ENCODE peak calls at places on chromosome 11, in six cellular contexts. H is MM.1S, T is neural progenitor cell, A is HCT116, F is mesenchymal stem cell, M is colonic mucosa. L is an unnamed sample. For H3K4me1, the result is how much of the 10 kb centered on the place peaks cover.

GRCh38 chr11:46364056-46364455 is 16.8 kb downstream of the DGKZ start:
- DNase-seq in H (no peak), T (no peak), A (no peak), F (no peak), M (no peak), L (no peak)

GRCh38 chr11:102120437-102120935 is 10.2 kb downstream of the YAP1 start:
- DNase-seq in H (no peak), T (no peak), A (no peak), F (peak), M (no peak), L (no peak)

GRCh38 chr11:46308632-46309419 is 31.4 kb downstream of the CREB3L1 start:
- DNase-seq in H (peak), T (peak), A (peak), F (peak), M (peak), L (peak)

GRCh38 chr11:121467965-121468364 is 15.2 kb upstream of the SORL1-AS1 start:
- DNase-seq in H (no peak), T (no peak), A (no peak), F (no peak), M (no peak), L (no peak)

GRCh38 chr11:291281-292210 is 2.6 kb downstream of the PGGHG start:
- DNase-seq in H (no peak), T (no peak), A (no peak), F (no peak), M (no peak), L (no peak)

GRCh38 chr11:26992031-26992541 is 1.8 kb upstream of the FIBIN start:
- DNase-seq in H (no peak), T (no peak), A (no peak), F (peak), M (no peak), L (no peak)

GRCh38 chr11:132475046-132475445 is 1057.3 kb downstream of the OPCML start:
- DNase-seq in H (no peak), T (no peak), A (no peak), F (no peak), M (no peak), L (no peak)

GRCh38 chr11:10954184-10954583 is 96.3 kb upstream of the ZBED5 start:
- DNase-seq in H (no peak), T (no peak), A (no peak), F (no peak), M (no peak), L (no peak)

GRCh38 chr11:46555269-46556054 is 38.4 kb downstream of the AMBRA1 start:
- DNase-seq in H (no peak), T (no peak), A (no peak), F (no peak), M (no peak), L (no peak)

GRCh38 chr11:16999116-16999515 is 15.1 kb downstream of the PLEKHA7 start:
- DNase-seq in H (no peak), T (no peak), A (no peak), F (no peak), M (no peak), L (no peak)

GRCh38 chr11:74683941-74684481 is 47.2 kb downstream of the CHRDL2 start:
- DNase-seq in H (no peak), T (no peak), A (no peak), F (no peak), M (no peak), L (no peak)

GRCh38 chr11:57874981-57875380 is 113.4 kb downstream of the CTNND1 start:
- DNase-seq in H (no peak), T (peak), A (no peak), F (no peak), M (no peak), L (no peak)

GRCh38 chr11:1281974-1282365 is 27.5 kb downstream of the TOLLIP start:
- DNase-seq in H (no peak), T (no peak), A (no peak), F (no peak), M (no peak), L (no peak)

GRCh38 chr11:69916806-69917387 is 97.7 kb upstream of the FGF3 start:
- DNase-seq in H (no peak), T (no peak), A (no peak), F (no peak), M (no peak), L (no peak)

GRCh38 chr11:18617688-18618340 is 16.3 kb downstream of the SPTY2D1 start:
- DNase-seq in H (peak), T (no peak), A (no peak), F (peak), M (no peak), L (no peak)

GRCh38 chr11:1300569-1301187 is 8.8 kb downstream of the TOLLIP start:
- DNase-seq in H (no peak), T (no peak), A (no peak), F (no peak), M (peak), L (no peak)

GRCh38 chr11:116109228-116109627 is 605.0 kb upstream of the CADM1 start:
- DNase-seq in H (no peak), T (no peak), A (peak), F (peak), M (no peak), L (no peak)

GRCh38 chr11:121318848-121319834 is 26.6 kb downstream of the SC5D start:
- DNase-seq in H (peak), T (peak), A (peak), F (peak), M (no peak), L (no peak)

GRCh38 chr11:27468209-27468608 is 4.4 kb downstream of the LGR4 start:
- DNase-seq in H (no peak), T (no peak), A (no peak), F (peak), M (no peak), L (no peak)

GRCh38 chr11:104053743-104054142 is 17.3 kb downstream of the DDI1 start:
- DNase-seq in H (no peak), T (no peak), A (no peak), F (no peak), M (no peak), L (no peak)

GRCh38 chr11:113505046-113505445 is 29.8 kb upstream of the DRD2 start:
- DNase-seq in H (no peak), T (no peak), A (no peak), F (no peak), M (no peak), L (no peak)

GRCh38 chr11:88555018-88555828 is 217.7 kb upstream of the CTSC start:
- DNase-seq in H (no peak), T (no peak), A (peak), F (peak), M (no peak), L (no peak)

GRCh38 chr11:96197221-96197620 is 145.8 kb downstream of the MAML2 start:
- DNase-seq in H (no peak), T (no peak), A (no peak), F (no peak), M (no peak), L (no peak)

GRCh38 chr11:62614275-62614674 is 1.2 kb downstream of the ROM1 start:
- DNase-seq in H (no peak), T (no peak), A (no peak), F (no peak), M (no peak), L (no peak)

GRCh38 chr11:112795142-112795815 is 165.9 kb upstream of the NCAM1 start:
- DNase-seq in H (peak), T (peak), A (peak), F (peak), M (peak), L (no peak)

GRCh38 chr11:3195251-3196160 is 23.1 kb downstream of the MRGPRG start:
- DNase-seq in H (no peak), T (no peak), A (peak), F (peak), M (no peak), L (no peak)

GRCh38 chr11:561148-562003 is 606 bp downstream of the RASSF7 start:
- DNase-seq in H (peak), T (no peak), A (no peak), F (no peak), M (peak), L (no peak)

GRCh38 chr11:30197869-30198268 is 32.9 kb upstream of the FSHB start:
- DNase-seq in H (no peak), T (no peak), A (no peak), F (no peak), M (no peak), L (no peak)

GRCh38 chr11:82546556-82547162 is 187.0 kb downstream of the FAM181B start:
- DNase-seq in H (no peak), T (peak), A (no peak), F (no peak), M (no peak), L (no peak)

GRCh38 chr11:122656073-122656630 is 630 bp downstream of the UBASH3B start:
- DNase-seq in H (peak), T (peak), A (no peak), F (peak), M (peak), L (no peak)

GRCh38 chr11:47132981-47133380 is 43.7 kb downstream of the ARFGAP2 start:
- DNase-seq in H (no peak), T (no peak), A (no peak), F (no peak), M (no peak), L (no peak)

GRCh38 chr11:81207421-81208054 is 1526.1 kb downstream of the FAM181B start:
- DNase-seq in H (no peak), T (no peak), A (no peak), F (no peak), M (no peak), L (no peak)

GRCh38 chr11:119635776-119636175 is 93.2 kb downstream of the NECTIN1 start:
- DNase-seq in H (no peak), T (no peak), A (no peak), F (no peak), M (no peak), L (no peak)

GRCh38 chr11:12746593-12747097 is 72.4 kb downstream of the TEAD1 start:
- DNase-seq in H (no peak), T (peak), A (peak), F (peak), M (no peak), L (peak)

GRCh38 chr11:75473684-75474083 is 40.7 kb upstream of the KLHL35 start:
- DNase-seq in H (no peak), T (no peak), A (no peak), F (no peak), M (no peak), L (no peak)

GRCh38 chr11:102429691-102430090 is 22.9 kb downstream of the TMEM123 start:
- DNase-seq in H (no peak), T (no peak), A (no peak), F (no peak), M (no peak), L (no peak)

GRCh38 chr11:114236829-114237228 is 59.4 kb upstream of the NNMT start:
- DNase-seq in H (no peak), T (no peak), A (no peak), F (no peak), M (no peak), L (no peak)

GRCh38 chr11:123536690-123537437 is 106.8 kb downstream of the GRAMD1B start:
- DNase-seq in H (no peak), T (peak), A (no peak), F (peak), M (no peak), L (peak)

GRCh38 chr11:44829838-44830237 is 103.1 kb downstream of the TSPAN18 start:
- DNase-seq in H (no peak), T (no peak), A (no peak), F (no peak), M (no peak), L (no peak)
- H3K4me1 ChIP-seq in H (under half), T (under half), A (under half), F (under half), M (under half), L (under half)

GRCh38 chr11:126837581-126837980 is 163.0 kb downstream of the KIRREL3 start:
- DNase-seq in H (no peak), T (no peak), A (no peak), F (no peak), M (no peak), L (no peak)
- H3K4me3 ChIP-seq in H (no peak), T (no peak), A (no peak), F (no peak), M (no peak), L (no peak)

GRCh38 chr11:38038777-38039176 is 1440.7 kb upstream of the RAG2 start:
- DNase-seq in H (no peak), T (no peak), A (no peak), F (no peak), M (no peak), L (no peak)
- H3K4me1 ChIP-seq in H (under half), T (under half), A (under half), F (under half), M (under half), L (under half)

DNA sequence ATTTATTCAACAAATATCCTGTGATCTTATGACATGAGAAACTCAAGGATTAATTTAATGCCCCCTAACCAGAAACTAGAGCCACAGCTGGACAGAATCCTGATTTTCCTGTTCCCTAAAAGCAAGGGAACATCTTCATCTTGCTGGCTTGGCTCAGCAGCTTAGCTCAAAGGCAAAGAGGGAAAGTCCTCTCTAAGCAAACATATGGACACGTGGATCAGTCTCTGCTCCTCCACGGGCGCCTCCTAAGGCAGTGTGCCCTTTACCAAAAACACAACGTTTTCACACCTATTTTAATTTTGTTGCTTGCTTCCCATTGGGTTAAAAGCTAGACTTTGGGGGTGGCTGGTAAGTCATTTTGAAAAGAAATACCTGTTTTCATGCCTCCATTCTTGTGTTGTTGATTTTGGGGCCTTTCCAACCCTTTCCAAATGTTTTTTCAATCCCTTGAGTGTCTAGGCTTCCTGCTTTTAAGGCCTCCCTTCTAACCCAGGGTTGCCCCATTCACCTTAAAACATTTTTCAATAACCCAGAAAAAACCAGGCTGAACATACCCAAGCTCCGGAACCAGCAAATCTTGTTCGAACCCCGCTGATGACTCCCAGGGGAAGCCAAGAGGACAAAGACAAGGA is 15.5 kb downstream of the SLC1A2 start:
- DNase-seq in H (no peak), T (no peak), A (no peak), F (no peak), M (no peak), L (no peak)
- H3K4me3 ChIP-seq in H (no peak), T (no peak), A (no peak), F (no peak), M (no peak), L (no peak)

GRCh38 chr11:65891180-65892136 is 985 bp downstream of the CCDC85B start:
- DNase-seq in H (no peak), T (peak), A (no peak), F (no peak), M (no peak), L (no peak)
- H3K4me1 ChIP-seq in H (under half), T (under half), A (under half), F (under half), M (under half), L (under half)

DNA sequence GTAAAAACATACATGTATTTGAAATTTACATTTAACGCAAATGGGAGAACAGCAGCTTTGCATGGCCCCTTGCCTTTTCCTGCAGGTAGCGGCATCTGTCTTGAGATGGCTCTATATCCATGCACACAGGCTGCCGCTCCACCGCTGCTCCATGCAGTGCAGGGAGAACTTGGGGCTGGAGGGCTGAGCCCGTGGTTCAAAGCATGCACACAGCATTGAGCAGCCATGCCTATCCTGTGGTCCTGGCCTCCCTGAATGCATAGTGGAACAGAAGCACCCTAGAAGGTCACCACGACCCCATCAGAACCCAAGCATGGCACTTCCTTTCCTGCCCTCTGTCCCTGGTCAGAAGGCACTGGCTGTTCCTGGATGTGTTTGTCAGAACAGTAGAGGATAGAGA is 35.0 kb upstream of the TP53I11 start:
- DNase-seq in H (no peak), T (no peak), A (no peak), F (no peak), M (no peak), L (no peak)
- H3K4me3 ChIP-seq in H (no peak), T (no peak), A (no peak), F (no peak), M (no peak), L (no peak)

L was measured in iPS DF 6.9.